ENCODE peak calls at places on chromosomes 3 and 15, in ten cellular contexts. One of them, this sample, is unnamed.
A peak's percentile ranks its signal among the peaks of the same experiment; 100 is the strongest.

GRCh38 chr3:8506611-8507061 is 5.0 kb downstream of the LMCD1 start:
- DNase-seq in lower lobe of right lung: no peak
- DNase-seq in tibial nerve: no peak
- DNase-seq in body of pancreas: no peak
- DNase-seq in pancreas: no peak
- DNase-seq in mammary epithelial cell: no peak
- DNase-seq in spleen: no peak
- DNase-seq in ovary: no peak
- DNase-seq in ascending aorta: no peak
- DNase-seq in stomach: no peak
- DNase-seq in this sample: no peak

GRCh38 chr3:12193485-12194165 is 34.9 kb upstream of the TIMP4 start:
- DNase-seq in lower lobe of right lung: no peak
- DNase-seq in tibial nerve: peak; percentile 44
- DNase-seq in body of pancreas: peak; percentile 69
- DNase-seq in pancreas: no peak
- DNase-seq in mammary epithelial cell: peak; percentile 96
- DNase-seq in spleen: no peak
- DNase-seq in ovary: no peak
- DNase-seq in ascending aorta: peak; percentile 66
- DNase-seq in stomach: peak; percentile 44
- DNase-seq in this sample: peak; percentile 49

GRCh38 chr3:152302521-152303021 is 33.8 kb downstream of the MBNL1 start:
- DNase-seq in lower lobe of right lung: peak; percentile 70
- DNase-seq in tibial nerve: no peak
- DNase-seq in body of pancreas: peak; percentile 76
- DNase-seq in pancreas: peak; percentile 24
- DNase-seq in mammary epithelial cell: peak; percentile 32
- DNase-seq in spleen: no peak
- DNase-seq in ovary: peak; percentile 69
- DNase-seq in ascending aorta: no peak
- DNase-seq in stomach: no peak
- DNase-seq in this sample: no peak

GRCh38 chr3:185733980-185734724 is 90.7 kb downstream of the IGF2BP2 start:
- DNase-seq in lower lobe of right lung: no peak
- DNase-seq in tibial nerve: peak; percentile 40
- DNase-seq in body of pancreas: peak; percentile 77
- DNase-seq in pancreas: peak; percentile 50
- DNase-seq in mammary epithelial cell: peak; percentile 80
- DNase-seq in spleen: no peak
- DNase-seq in ovary: no peak
- DNase-seq in ascending aorta: no peak
- DNase-seq in stomach: peak; percentile 59
- DNase-seq in this sample: peak; percentile 87

GRCh38 chr3:107676469-107677309 is 153.9 kb downstream of the BBX start:
- DNase-seq in lower lobe of right lung: no peak
- DNase-seq in tibial nerve: no peak
- DNase-seq in body of pancreas: no peak
- DNase-seq in pancreas: no peak
- DNase-seq in mammary epithelial cell: no peak
- DNase-seq in spleen: no peak
- DNase-seq in ovary: no peak
- DNase-seq in ascending aorta: no peak
- DNase-seq in stomach: no peak
- DNase-seq in this sample: peak; percentile 4

GRCh38 chr3:24450142-24450932 is 44.3 kb downstream of the THRB start:
- DNase-seq in lower lobe of right lung: no peak
- DNase-seq in tibial nerve: no peak
- DNase-seq in body of pancreas: peak; percentile 43
- DNase-seq in pancreas: peak; percentile 13
- DNase-seq in mammary epithelial cell: no peak
- DNase-seq in spleen: no peak
- DNase-seq in ovary: no peak
- DNase-seq in ascending aorta: no peak
- DNase-seq in stomach: no peak
- DNase-seq in this sample: no peak

GRCh38 chr3:122956685-122957455 is 70.7 kb downstream of the SEMA5B start:
- DNase-seq in lower lobe of right lung: no peak
- DNase-seq in tibial nerve: no peak
- DNase-seq in body of pancreas: no peak
- DNase-seq in pancreas: no peak
- DNase-seq in mammary epithelial cell: no peak
- DNase-seq in spleen: no peak
- DNase-seq in ovary: no peak
- DNase-seq in ascending aorta: no peak
- DNase-seq in stomach: no peak
- DNase-seq in this sample: no peak

GRCh38 chr3:185688808-185689207 is 102.7 kb downstream of the SENP2 start:
- DNase-seq in lower lobe of right lung: no peak
- DNase-seq in tibial nerve: no peak
- DNase-seq in body of pancreas: peak; percentile 31
- DNase-seq in pancreas: no peak
- DNase-seq in mammary epithelial cell: peak; percentile 99
- DNase-seq in spleen: no peak
- DNase-seq in ovary: no peak
- DNase-seq in ascending aorta: no peak
- DNase-seq in stomach: peak; percentile 50
- DNase-seq in this sample: peak; percentile 51

GRCh38 chr3:117688583-117688982 is 979.0 kb downstream of the TUSC7 start:
- DNase-seq in lower lobe of right lung: no peak
- DNase-seq in tibial nerve: no peak
- DNase-seq in body of pancreas: no peak
- DNase-seq in pancreas: no peak
- DNase-seq in mammary epithelial cell: no peak
- DNase-seq in spleen: no peak
- DNase-seq in ovary: no peak
- DNase-seq in ascending aorta: no peak
- DNase-seq in stomach: peak; percentile 35
- DNase-seq in this sample: no peak

GRCh38 chr15:77631790-77632551 is 741 bp downstream of the LINGO1 start:
- DNase-seq in lower lobe of right lung: no peak
- DNase-seq in tibial nerve: no peak
- DNase-seq in body of pancreas: peak; percentile 23
- DNase-seq in pancreas: peak; percentile 33
- DNase-seq in mammary epithelial cell: no peak
- DNase-seq in spleen: no peak
- DNase-seq in ovary: no peak
- DNase-seq in ascending aorta: no peak
- DNase-seq in stomach: no peak
- DNase-seq in this sample: peak; percentile 44

GRCh38 chr15:77630064-77630463 is 2.6 kb downstream of the LINGO1 start:
- DNase-seq in lower lobe of right lung: no peak
- DNase-seq in tibial nerve: no peak
- DNase-seq in body of pancreas: no peak
- DNase-seq in pancreas: no peak
- DNase-seq in mammary epithelial cell: no peak
- DNase-seq in spleen: no peak
- DNase-seq in ovary: no peak
- DNase-seq in ascending aorta: no peak
- DNase-seq in stomach: no peak
- DNase-seq in this sample: peak; percentile 42

GRCh38 chr15:77632760-77633133 is at the start of gene LINGO1:
- DNase-seq in lower lobe of right lung: no peak
- DNase-seq in tibial nerve: no peak
- DNase-seq in body of pancreas: peak; percentile 31
- DNase-seq in pancreas: peak; percentile 35
- DNase-seq in mammary epithelial cell: no peak
- DNase-seq in spleen: no peak
- DNase-seq in ovary: peak; percentile 49
- DNase-seq in ascending aorta: no peak
- DNase-seq in stomach: no peak
- DNase-seq in this sample: peak; percentile 78

GRCh38 chr15:77629070-77630030 is 3.4 kb downstream of the LINGO1 start:
- DNase-seq in lower lobe of right lung: no peak
- DNase-seq in tibial nerve: no peak
- DNase-seq in body of pancreas: no peak
- DNase-seq in pancreas: no peak
- DNase-seq in mammary epithelial cell: no peak
- DNase-seq in spleen: no peak
- DNase-seq in ovary: no peak
- DNase-seq in ascending aorta: no peak
- DNase-seq in stomach: no peak
- DNase-seq in this sample: no peak

GRCh38 chr15:77630956-77631789 is 1.5 kb downstream of the LINGO1 start:
- DNase-seq in lower lobe of right lung: no peak
- DNase-seq in tibial nerve: no peak
- DNase-seq in body of pancreas: peak; percentile 21
- DNase-seq in pancreas: peak; percentile 28
- DNase-seq in mammary epithelial cell: no peak
- DNase-seq in spleen: no peak
- DNase-seq in ovary: no peak
- DNase-seq in ascending aorta: no peak
- DNase-seq in stomach: no peak
- DNase-seq in this sample: no peak
- H3K27me3 ChIP-seq in lower lobe of right lung: peaks cover 49% of the 10 kb centered on the region
- H3K27me3 ChIP-seq in tibial nerve: no peaks in the 10 kb centered on the region
- H3K27me3 ChIP-seq in body of pancreas: no peaks in the 10 kb centered on the region
- H3K27me3 ChIP-seq in pancreas: no peaks in the 10 kb centered on the region
- H3K27me3 ChIP-seq in mammary epithelial cell: peaks cover 9% of the 10 kb centered on the region
- H3K27me3 ChIP-seq in spleen: peaks cover 68% of the 10 kb centered on the region
- H3K27me3 ChIP-seq in ovary: peaks cover 3% of the 10 kb centered on the region
- H3K27me3 ChIP-seq in ascending aorta: peaks cover 14% of the 10 kb centered on the region
- H3K27me3 ChIP-seq in stomach: peaks cover 62% of the 10 kb centered on the region
- H3K27me3 ChIP-seq in this sample: peaks cover 9% of the 10 kb centered on the region

GRCh38 chr3:196667056-196667844 is 27.8 kb downstream of the NRROS start:
- DNase-seq in lower lobe of right lung: no peak
- DNase-seq in tibial nerve: no peak
- DNase-seq in body of pancreas: no peak
- DNase-seq in pancreas: no peak
- DNase-seq in mammary epithelial cell: no peak
- DNase-seq in spleen: no peak
- DNase-seq in ovary: no peak
- DNase-seq in ascending aorta: no peak
- DNase-seq in stomach: no peak
- DNase-seq in this sample: no peak
- TF ChIP-seq CTCF in lower lobe of right lung: no peak
- TF ChIP-seq CTCF in tibial nerve: no peak
- TF ChIP-seq CTCF in body of pancreas: no peak
- TF ChIP-seq CTCF in pancreas: no peak
- TF ChIP-seq CTCF in mammary epithelial cell: no peak
- TF ChIP-seq CTCF in spleen: no peak
- TF ChIP-seq CTCF in ovary: no peak
- TF ChIP-seq CTCF in ascending aorta: no peak
- TF ChIP-seq CTCF in stomach: no peak
- TF ChIP-seq CTCF in this sample: no peak

GRCh38 chr3:79250746-79251145 is 517.1 kb downstream of the ROBO1 start:
- DNase-seq in lower lobe of right lung: no peak
- DNase-seq in tibial nerve: no peak
- DNase-seq in body of pancreas: no peak
- DNase-seq in pancreas: no peak
- DNase-seq in mammary epithelial cell: no peak
- DNase-seq in spleen: no peak
- DNase-seq in ovary: no peak
- DNase-seq in ascending aorta: no peak
- DNase-seq in stomach: no peak
- DNase-seq in this sample: no peak

GRCh38 chr3:79249701-79250100 is 518.1 kb downstream of the ROBO1 start:
- DNase-seq in lower lobe of right lung: no peak
- DNase-seq in tibial nerve: no peak
- DNase-seq in body of pancreas: no peak
- DNase-seq in pancreas: no peak
- DNase-seq in mammary epithelial cell: no peak
- DNase-seq in spleen: no peak
- DNase-seq in ovary: no peak
- DNase-seq in ascending aorta: no peak
- DNase-seq in stomach: no peak
- DNase-seq in this sample: no peak

GRCh38 chr3:79245295-79246138 is 522.3 kb downstream of the ROBO1 start:
- DNase-seq in lower lobe of right lung: no peak
- DNase-seq in tibial nerve: no peak
- DNase-seq in body of pancreas: no peak
- DNase-seq in pancreas: no peak
- DNase-seq in mammary epithelial cell: no peak
- DNase-seq in spleen: no peak
- DNase-seq in ovary: no peak
- DNase-seq in ascending aorta: no peak
- DNase-seq in stomach: no peak
- DNase-seq in this sample: no peak

GRCh38 chr3:79247367-79248103 is 520.3 kb downstream of the ROBO1 start:
- DNase-seq in lower lobe of right lung: no peak
- DNase-seq in tibial nerve: no peak
- DNase-seq in body of pancreas: peak; percentile 7
- DNase-seq in pancreas: no peak
- DNase-seq in mammary epithelial cell: no peak
- DNase-seq in spleen: no peak
- DNase-seq in ovary: no peak
- DNase-seq in ascending aorta: no peak
- DNase-seq in stomach: no peak
- DNase-seq in this sample: no peak

GRCh38 chr3:79246875-79247274 is 520.9 kb downstream of the ROBO1 start:
- DNase-seq in lower lobe of right lung: no peak
- DNase-seq in tibial nerve: no peak
- DNase-seq in body of pancreas: no peak
- DNase-seq in pancreas: no peak
- DNase-seq in mammary epithelial cell: no peak
- DNase-seq in spleen: no peak
- DNase-seq in ovary: no peak
- DNase-seq in ascending aorta: no peak
- DNase-seq in stomach: no peak
- DNase-seq in this sample: no peak
- H3K27me3 ChIP-seq in lower lobe of right lung: no peaks in the 10 kb centered on the region
- H3K27me3 ChIP-seq in tibial nerve: no peaks in the 10 kb centered on the region
- H3K27me3 ChIP-seq in body of pancreas: no peaks in the 10 kb centered on the region
- H3K27me3 ChIP-seq in pancreas: no peaks in the 10 kb centered on the region
- H3K27me3 ChIP-seq in mammary epithelial cell: no peaks in the 10 kb centered on the region
- H3K27me3 ChIP-seq in spleen: no peaks in the 10 kb centered on the region
- H3K27me3 ChIP-seq in ovary: no peaks in the 10 kb centered on the region
- H3K27me3 ChIP-seq in ascending aorta: no peaks in the 10 kb centered on the region
- H3K27me3 ChIP-seq in stomach: no peaks in the 10 kb centered on the region
- H3K27me3 ChIP-seq in this sample: no peaks in the 10 kb centered on the region

GRCh38 chr3:52879581-52879980 is 17.8 kb downstream of the STIMATE start:
- DNase-seq in lower lobe of right lung: no peak
- DNase-seq in tibial nerve: no peak
- DNase-seq in body of pancreas: no peak
- DNase-seq in pancreas: no peak
- DNase-seq in mammary epithelial cell: no peak
- DNase-seq in spleen: no peak
- DNase-seq in ovary: no peak
- DNase-seq in ascending aorta: no peak
- DNase-seq in stomach: no peak
- DNase-seq in this sample: no peak

GRCh38 chr3:52880047-52880446 is 17.3 kb downstream of the STIMATE start:
- DNase-seq in lower lobe of right lung: no peak
- DNase-seq in tibial nerve: no peak
- DNase-seq in body of pancreas: no peak
- DNase-seq in pancreas: no peak
- DNase-seq in mammary epithelial cell: no peak
- DNase-seq in spleen: no peak
- DNase-seq in ovary: no peak
- DNase-seq in ascending aorta: no peak
- DNase-seq in stomach: no peak
- DNase-seq in this sample: no peak

GRCh38 chr3:52877085-52877484 is 20.3 kb downstream of the STIMATE start:
- DNase-seq in lower lobe of right lung: no peak
- DNase-seq in tibial nerve: no peak
- DNase-seq in body of pancreas: no peak
- DNase-seq in pancreas: no peak
- DNase-seq in mammary epithelial cell: no peak
- DNase-seq in spleen: no peak
- DNase-seq in ovary: no peak
- DNase-seq in ascending aorta: no peak
- DNase-seq in stomach: no peak
- DNase-seq in this sample: no peak

GRCh38 chr3:52880474-52880873 is 16.9 kb downstream of the STIMATE start:
- DNase-seq in lower lobe of right lung: no peak
- DNase-seq in tibial nerve: no peak
- DNase-seq in body of pancreas: no peak
- DNase-seq in pancreas: no peak
- DNase-seq in mammary epithelial cell: no peak
- DNase-seq in spleen: no peak
- DNase-seq in ovary: no peak
- DNase-seq in ascending aorta: no peak
- DNase-seq in stomach: no peak
- DNase-seq in this sample: no peak

GRCh38 chr3:52879090-52879489 is 18.3 kb downstream of the STIMATE start:
- DNase-seq in lower lobe of right lung: no peak
- DNase-seq in tibial nerve: no peak
- DNase-seq in body of pancreas: no peak
- DNase-seq in pancreas: no peak
- DNase-seq in mammary epithelial cell: no peak
- DNase-seq in spleen: no peak
- DNase-seq in ovary: no peak
- DNase-seq in ascending aorta: no peak
- DNase-seq in stomach: no peak
- DNase-seq in this sample: peak; percentile 17
- TF ChIP-seq CTCF in lower lobe of right lung: no peak
- TF ChIP-seq CTCF in tibial nerve: no peak
- TF ChIP-seq CTCF in body of pancreas: peak; percentile 2
- TF ChIP-seq CTCF in pancreas: no peak
- TF ChIP-seq CTCF in mammary epithelial cell: no peak
- TF ChIP-seq CTCF in spleen: no peak
- TF ChIP-seq CTCF in ovary: no peak
- TF ChIP-seq CTCF in ascending aorta: no peak
- TF ChIP-seq CTCF in stomach: no peak
- TF ChIP-seq CTCF in this sample: peak; percentile 33

This sample was measured in K562.